ENCODE peak calls at places on chromosomes 16 and 17, in four cellular contexts. Q, N, S and G are unnamed samples.

GRCh38 chr17:34173221-34173620 is 81.9 kb upstream of the CCL2 start:
- DNase-seq in N (no peak), S (no peak), Q (no peak), G (no peak)

GRCh38 chr16:29974291-29975133 is 844 bp downstream of the TAOK2 start:
- DNase-seq in Q (no peak), N (peak), S (no peak), G (no peak)

GRCh38 chr16:19118938-19119431 is 5.2 kb downstream of the ITPRIPL2 start:
- DNase-seq in S (no peak), N (peak), Q (no peak), G (no peak)

GRCh38 chr17:40179923-40180659 is 2.8 kb downstream of the RAPGEFL1 start:
- DNase-seq in Q (no peak), N (no peak), S (no peak), G (no peak)

GRCh38 chr16:8182761-8183160 is 407.6 kb downstream of the TMEM114 start:
- DNase-seq in N (peak), S (no peak), Q (no peak), G (no peak)

GRCh38 chr17:19401321-19402010 is 9.6 kb upstream of the RNF112 start:
- DNase-seq in N (no peak), S (no peak), Q (no peak), G (no peak)

GRCh38 chr16:20257234-20257633 is 70.1 kb downstream of the GP2 start:
- DNase-seq in S (no peak), Q (no peak), N (peak), G (no peak)

GRCh38 chr17:79633937-79634813 is 23.3 kb upstream of the RBFOX3 start:
- DNase-seq in Q (peak), S (no peak), N (no peak), G (peak)

GRCh38 chr17:6061290-6061689 is 8.9 kb upstream of the WSCD1 start:
- DNase-seq in N (no peak), Q (no peak), S (peak), G (no peak)

GRCh38 chr16:1512174-1512573 is 19.0 kb downstream of the TELO2 start:
- DNase-seq in S (no peak), N (no peak), Q (no peak), G (no peak)

GRCh38 chr17:77475012-77475976 is 334.5 kb downstream of the SEC14L1 start:
- DNase-seq in N (no peak), S (no peak), Q (no peak), G (no peak)

GRCh38 chr17:64183815-64184397 is 54.0 kb upstream of the ERN1 start:
- DNase-seq in N (no peak), Q (no peak), S (no peak), G (no peak)

GRCh38 chr17:34139996-34140395 is 115.1 kb upstream of the CCL2 start:
- DNase-seq in N (no peak), Q (no peak), S (no peak), G (no peak)

GRCh38 chr17:33521784-33522183 is 228.7 kb upstream of the ASIC2 start:
- DNase-seq in N (peak), Q (peak), S (no peak), G (no peak)

GRCh38 chr17:43732961-43733360 is 25.6 kb downstream of the SOST start:
- DNase-seq in Q (no peak), N (no peak), S (no peak), G (no peak)

GRCh38 chr16:53504161-53504663 is 1.2 kb upstream of the AKTIP start:
- DNase-seq in S (no peak), Q (peak), N (no peak), G (no peak)

GRCh38 chr17:3893003-3893719 is at the start of gene CAMKK1:
- DNase-seq in N (peak), S (peak), Q (peak), G (peak)

GRCh38 chr17:58020401-58020800 is 13.4 kb upstream of the SRSF1 start:
- DNase-seq in N (no peak), Q (no peak), S (no peak), G (no peak)

GRCh38 chr16:47887496-47887895 is 268.3 kb downstream of the ABCC12 start:
- DNase-seq in Q (peak), S (no peak), N (no peak), G (no peak)

GRCh38 chr17:47878203-47879027 is 17.6 kb upstream of the SP2 start:
- DNase-seq in N (no peak), Q (no peak), S (no peak), G (no peak)

GRCh38 chr16:66539628-66540469 is 10.1 kb downstream of the TK2 start:
- DNase-seq in Q (no peak), N (no peak), S (no peak), G (no peak)

GRCh38 chr17:50904522-50905459 is 38.6 kb upstream of the TOB1 start:
- DNase-seq in S (peak), Q (no peak), N (no peak), G (no peak)

GRCh38 chr17:17926840-17927449 is 45.3 kb downstream of the TOM1L2 start:
- DNase-seq in Q (no peak), S (peak), N (no peak), G (no peak)

GRCh38 chr17:68491381-68491849 is 20.8 kb upstream of the PRKAR1A start:
- DNase-seq in S (no peak), Q (no peak), N (no peak), G (no peak)

GRCh38 chr16:72844225-72844920 is 203.6 kb downstream of the ZFHX3 start:
- DNase-seq in Q (no peak), S (no peak), N (no peak), G (no peak)

GRCh38 chr16:17227278-17227677 is 243.5 kb downstream of the XYLT1 start:
- DNase-seq in Q (peak), N (no peak), S (no peak), G (no peak)

GRCh38 chr17:17761894-17762781 is 74.6 kb downstream of the SREBF1 start:
- DNase-seq in Q (no peak), N (no peak), S (no peak), G (no peak)

GRCh38 chr17:37373530-37374159 is 2.1 kb upstream of the C17orf78 start:
- DNase-seq in Q (peak), S (peak), N (peak), G (peak)

GRCh38 chr16:29987371-29988085 is 7.9 kb downstream of the HIRIP3 start:
- DNase-seq in Q (no peak), S (no peak), N (no peak), G (no peak)

GRCh38 chr17:59311051-59311468 is 20.4 kb upstream of the YPEL2 start:
- DNase-seq in Q (peak), N (peak), S (peak), G (peak)

DNA sequence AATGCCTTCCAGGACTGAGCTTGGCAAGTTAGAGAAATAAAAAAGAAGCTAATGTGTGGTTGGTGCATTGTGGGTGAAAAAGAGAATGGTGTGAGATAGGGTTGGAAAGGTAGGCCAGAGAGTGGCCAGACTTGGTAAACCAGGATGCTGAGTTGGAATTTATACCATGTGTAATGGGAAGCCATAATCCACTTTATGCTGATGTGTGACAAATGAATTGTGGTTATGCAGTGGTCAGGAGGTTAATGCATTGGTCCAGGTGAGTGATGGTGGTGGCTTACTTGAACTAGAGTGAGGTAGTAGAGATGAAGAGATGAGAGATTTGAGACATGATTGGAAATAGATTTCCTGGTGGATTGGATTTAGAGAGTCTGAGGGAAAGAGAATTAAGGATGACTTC is 1.0 kb downstream of the PFAS start:
- DNase-seq in Q (no peak), N (no peak), S (no peak), G (no peak)
- TF ChIP-seq ELF4 in Q (no peak), N (no peak), S (no peak), G (no peak)

GRCh38 chr16:67954421-67955196 is 10.7 kb upstream of the LCAT start:
- DNase-seq in Q (no peak), S (no peak), N (no peak), G (no peak)

GRCh38 chr16:67949645-67950044 is 5.7 kb upstream of the LCAT start:
- DNase-seq in N (no peak), Q (no peak), S (no peak), G (no peak)

GRCh38 chr16:67953641-67954375 is 9.9 kb upstream of the LCAT start:
- DNase-seq in Q (no peak), S (no peak), N (no peak), G (no peak)

GRCh38 chr16:67950335-67950843 is 6.5 kb upstream of the LCAT start:
- DNase-seq in S (no peak), N (no peak), Q (no peak), G (no peak)

DNA sequence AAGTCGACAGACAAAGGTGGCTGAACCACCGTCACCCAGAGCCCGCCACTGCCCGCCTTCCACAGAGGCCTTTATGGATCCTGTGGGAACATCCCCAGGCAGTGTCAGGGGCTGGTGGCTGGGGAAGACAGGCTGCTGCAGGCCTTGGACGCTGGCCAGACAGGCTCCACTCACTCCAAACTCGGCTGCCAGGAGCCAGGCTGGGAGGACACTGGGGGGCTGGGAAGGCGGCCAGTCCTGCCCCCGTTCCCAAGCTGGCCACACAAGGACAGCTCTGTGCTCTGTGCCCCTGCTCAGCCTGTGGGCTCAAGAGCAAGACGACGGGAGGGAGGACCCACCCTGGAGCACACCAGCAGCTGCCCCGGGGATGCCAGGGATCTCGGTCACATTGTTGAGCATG is 7.6 kb upstream of the LCAT start:
- DNase-seq in S (no peak), Q (no peak), N (no peak), G (no peak)
- TF ChIP-seq ELF4 in S (no peak), Q (no peak), N (no peak), G (no peak)

DNA sequence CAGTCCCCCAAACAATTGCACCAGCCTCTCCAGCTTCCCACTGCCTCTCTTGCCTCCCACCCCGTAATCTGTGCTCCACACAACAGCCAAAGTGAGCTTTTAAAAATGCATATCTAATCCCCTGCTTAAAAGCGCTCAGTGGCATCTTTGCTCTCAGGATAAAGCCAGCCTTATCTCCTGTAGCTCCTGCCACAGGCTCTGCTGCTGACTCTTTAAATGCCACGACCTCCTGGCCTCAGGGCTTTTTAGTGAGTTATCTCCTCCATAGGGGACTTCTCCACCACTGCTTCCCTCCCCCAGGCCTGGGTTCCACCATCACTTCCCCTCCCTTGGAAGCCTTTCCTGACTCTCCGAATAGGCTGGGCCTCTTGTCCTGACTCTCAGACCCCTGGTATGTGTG is 98.6 kb downstream of the GNAO1 start:
- DNase-seq in Q (no peak), N (peak), S (no peak), G (no peak)
- TF ChIP-seq ELF4 in Q (no peak), N (no peak), S (no peak), G (no peak)

GRCh38 chr16:85278851-85279250 is 166.6 kb upstream of the CIBAR2 start:
- DNase-seq in S (no peak), N (no peak), Q (no peak), G (no peak)

GRCh38 chr16:85276258-85276657 is 164.0 kb upstream of the CIBAR2 start:
- DNase-seq in S (no peak), Q (no peak), N (no peak), G (no peak)

GRCh38 chr16:85275533-85276249 is 163.4 kb upstream of the CIBAR2 start:
- DNase-seq in S (peak), Q (peak), N (peak), G (peak)

GRCh38 chr16:85274924-85275323 is 162.7 kb upstream of the CIBAR2 start:
- DNase-seq in Q (no peak), N (peak), S (no peak), G (no peak)

GRCh38 chr16:85276741-85277140 is 164.5 kb upstream of the CIBAR2 start:
- DNase-seq in Q (no peak), S (no peak), N (no peak), G (no peak)
- TF ChIP-seq ELF4 in Q (no peak), S (no peak), N (no peak), G (no peak)